ENCODE peak calls at places on chromosomes 7 and 10, in six cellular contexts. T is NCI-H1694 treated with DMSO at 0.1 percent for 48 hours; C is SK-N-SH; I is MCF 10A; D is stimulated activated CD8-positive, alpha-beta memory T cell treated with anti-CD3 and anti-CD28 coated beads, Interleukin-12 subunit alpha, Interleukin-12 subunit beta, amount 100 ng/mL, for 4 hours; R is pancreas. N is an unnamed sample.

GRCh38 chr10:128883126-128884060 is 583.6 kb upstream of the MGMT start:
- DNase-seq in T (no peak), C (no peak), I (no peak), D (no peak), R (no peak), N (no peak)

GRCh38 chr7:100162874-100163533 is 4.5 kb upstream of the TRAPPC14 start:
- DNase-seq in T (no peak), C (peak), I (peak), D (no peak), R (no peak), N (no peak)

GRCh38 chr7:5354460-5355279 is 69.0 kb downstream of the TNRC18 start:
- DNase-seq in T (no peak), C (peak), I (no peak), D (no peak), R (peak), N (no peak)

GRCh38 chr7:90596745-90597526 is 815 bp downstream of the CDK14 start:
- DNase-seq in T (peak), C (peak), I (peak), D (no peak), R (peak), N (no peak)

GRCh38 chr7:45700556-45700955 is 126.4 kb downstream of the ADCY1 start:
- DNase-seq in T (no peak), C (peak), I (no peak), D (no peak), R (peak), N (no peak)

GRCh38 chr7:38862666-38863065 is 46.3 kb downstream of the VPS41 start:
- DNase-seq in T (no peak), C (no peak), I (no peak), D (no peak), R (no peak), N (no peak)

GRCh38 chr10:126571203-126571602 is 99.3 kb downstream of the C10orf90 start:
- DNase-seq in T (no peak), C (no peak), I (peak), D (no peak), R (peak), N (no peak)

GRCh38 chr10:46546591-46547330 is 9.7 kb downstream of the GPRIN2 start:
- DNase-seq in T (no peak), C (no peak), I (peak), D (no peak), R (peak), N (no peak)

GRCh38 chr7:31512166-31512565 is 1.7 kb upstream of the ITPRID1 start:
- DNase-seq in T (no peak), C (no peak), I (no peak), D (no peak), R (no peak), N (no peak)

GRCh38 chr10:50510517-50511473 is 113.0 kb downstream of the SGMS1 start:
- DNase-seq in T (no peak), C (no peak), I (no peak), D (no peak), R (no peak), N (no peak)

GRCh38 chr7:102122026-102122425 is 164.6 kb upstream of the SH2B2 start:
- DNase-seq in T (no peak), C (no peak), I (peak), D (no peak), R (no peak), N (no peak)

GRCh38 chr7:154409703-154410311 is 357.6 kb downstream of the DPP6 start:
- DNase-seq in T (no peak), C (no peak), I (peak), D (no peak), R (peak), N (no peak)

GRCh38 chr7:74622228-74622749 is 35.2 kb upstream of the GTF2I start:
- DNase-seq in T (no peak), C (no peak), I (no peak), D (no peak), R (no peak), N (no peak)

GRCh38 chr10:76869931-76870330 is 767.7 kb downstream of the KCNMA1 start:
- DNase-seq in T (no peak), C (no peak), I (peak), D (no peak), R (no peak), N (no peak)

GRCh38 chr7:105675873-105676484 is 94.7 kb upstream of the EFCAB10 start:
- DNase-seq in T (no peak), C (no peak), I (no peak), D (peak), R (no peak), N (peak)

GRCh38 chr10:63522129-63522687 is 1.0 kb downstream of the REEP3 start:
- DNase-seq in T (peak), C (peak), I (no peak), D (no peak), R (no peak), N (no peak)

GRCh38 chr7:101226686-101227085 is 8.7 kb downstream of the ZNHIT1 start:
- DNase-seq in T (no peak), C (no peak), I (no peak), D (no peak), R (no peak), N (no peak)

GRCh38 chr10:67936416-67936815 is 52.0 kb downstream of the SIRT1 start:
- DNase-seq in T (no peak), C (no peak), I (no peak), D (no peak), R (no peak), N (no peak)

GRCh38 chr10:26952094-26952493 is 91.3 kb upstream of the ABI1 start:
- DNase-seq in T (no peak), C (no peak), I (no peak), D (no peak), R (no peak), N (no peak)

GRCh38 chr7:142788303-142789286 is 17.8 kb downstream of the PRSS2 start:
- DNase-seq in T (no peak), C (no peak), I (no peak), D (no peak), R (no peak), N (no peak)

GRCh38 chr7:123393623-123394022 is 140.8 kb downstream of the IQUB start:
- DNase-seq in T (no peak), C (no peak), I (no peak), D (no peak), R (no peak), N (no peak)